ENCODE peak calls at places on chromosome 15, in five cellular contexts. N, B, P, J and I are unnamed samples.

GRCh38 chr15:70770863-70771262 is 7.5 kb upstream of the UACA start:
- DNase-seq in B (no peak), N (no peak), J (no peak), P (no peak), I (no peak)

GRCh38 chr15:51366911-51367310 is 25.5 kb downstream of the GLDN start:
- DNase-seq in N (peak; percentile 74), P (no peak), J (peak; percentile 16), B (peak; percentile 72), I (no peak)

GRCh38 chr15:25022233-25022632 is 67.4 kb downstream of the SNRPN start:
- DNase-seq in N (no peak), J (no peak), P (no peak), B (no peak), I (no peak)

GRCh38 chr15:51620647-51621046 is 1.9 kb downstream of the DMXL2 start:
- DNase-seq in B (no peak), J (no peak), P (no peak), N (no peak), I (no peak)

GRCh38 chr15:88894348-88894818 is 961 bp downstream of the HAPLN3 start:
- DNase-seq in J (peak; percentile 80), B (no peak), N (peak; percentile 76), P (no peak), I (peak; percentile 82)

GRCh38 chr15:89451846-89452245 is 44.5 kb downstream of the RHCG start:
- DNase-seq in P (no peak), J (no peak), N (no peak), B (no peak), I (no peak)

GRCh38 chr15:65194826-65195541 is 9.8 kb upstream of the CLPX start:
- DNase-seq in B (no peak), J (no peak), P (no peak), N (no peak), I (no peak)

GRCh38 chr15:83077487-83078230 is 10.6 kb upstream of the BTBD1 start:
- DNase-seq in N (no peak), J (no peak), B (no peak), P (no peak), I (no peak)

GRCh38 chr15:64443747-64444621 is 16.4 kb upstream of the ZNF609 start:
- DNase-seq in B (no peak), P (no peak), J (peak; percentile 26), N (no peak), I (no peak)

GRCh38 chr15:71970435-71970834 is 147.5 kb downstream of the MYO9A start:
- DNase-seq in J (no peak), N (no peak), B (no peak), P (no peak), I (no peak)

GRCh38 chr15:95598456-95598855 is 732.0 kb upstream of the NR2F2 start:
- DNase-seq in B (no peak), P (no peak), J (no peak), N (no peak), I (no peak)

GRCh38 chr15:80107774-80108173 is 45.0 kb upstream of the FAH start:
- DNase-seq in N (no peak), J (no peak), P (no peak), B (no peak), I (no peak)

GRCh38 chr15:40006003-40006402 is 33.0 kb downstream of the SRP14 start:
- DNase-seq in B (no peak), N (no peak), P (no peak), J (no peak), I (no peak)

GRCh38 chr15:40787344-40787841 is 17.6 kb downstream of the C15orf62 start:
- DNase-seq in P (no peak), J (peak; percentile 91), B (no peak), N (peak; percentile 88), I (peak; percentile 44)

GRCh38 chr15:82570721-82571519 is 30.7 kb upstream of the RPS17 start:
- DNase-seq in N (no peak), J (no peak), B (no peak), P (no peak), I (no peak)

GRCh38 chr15:90043611-90044010 is 42.5 kb downstream of the ZNF710 start:
- DNase-seq in B (no peak), P (no peak), J (no peak), N (no peak), I (no peak)

GRCh38 chr15:60000824-60001641 is 3.1 kb upstream of the FOXB1 start:
- DNase-seq in B (no peak), J (no peak), P (no peak), N (no peak), I (no peak)

GRCh38 chr15:40263036-40263754 is 19.7 kb downstream of the ANKRD63 start:
- DNase-seq in N (no peak), J (no peak), B (no peak), P (no peak), I (no peak)

GRCh38 chr15:43134157-43134637 is 811 bp downstream of the TMEM62 start:
- DNase-seq in P (no peak), J (no peak), N (no peak), B (no peak), I (peak; percentile 17)

GRCh38 chr15:29101491-29101890 is 168.1 kb downstream of the NSMCE3 start:
- DNase-seq in N (no peak), P (no peak), J (no peak), B (no peak), I (no peak)

GRCh38 chr15:29105151-29105785 is 164.4 kb downstream of the NSMCE3 start:
- DNase-seq in N (no peak), B (no peak), J (no peak), P (no peak), I (no peak)

GRCh38 chr15:29103825-29104565 is 165.6 kb downstream of the NSMCE3 start:
- DNase-seq in P (peak; percentile 27), J (peak; percentile 15), B (no peak), N (peak; percentile 44), I (peak; percentile 47)

GRCh38 chr15:29104566-29104880 is 165.1 kb downstream of the NSMCE3 start:
- DNase-seq in N (no peak), B (no peak), J (no peak), P (no peak), I (no peak)

GRCh38 chr15:29102911-29103824 is 166.5 kb downstream of the NSMCE3 start:
- DNase-seq in B (no peak), N (no peak), P (no peak), J (no peak), I (no peak)
- H3K4me3 ChIP-seq in B (peak overlapping the region; percentile 38), N (peak overlapping the region; percentile 46), P (peak overlapping the region; percentile 21), J (no peak overlapping the region), I (no peak overlapping the region)

DNA sequence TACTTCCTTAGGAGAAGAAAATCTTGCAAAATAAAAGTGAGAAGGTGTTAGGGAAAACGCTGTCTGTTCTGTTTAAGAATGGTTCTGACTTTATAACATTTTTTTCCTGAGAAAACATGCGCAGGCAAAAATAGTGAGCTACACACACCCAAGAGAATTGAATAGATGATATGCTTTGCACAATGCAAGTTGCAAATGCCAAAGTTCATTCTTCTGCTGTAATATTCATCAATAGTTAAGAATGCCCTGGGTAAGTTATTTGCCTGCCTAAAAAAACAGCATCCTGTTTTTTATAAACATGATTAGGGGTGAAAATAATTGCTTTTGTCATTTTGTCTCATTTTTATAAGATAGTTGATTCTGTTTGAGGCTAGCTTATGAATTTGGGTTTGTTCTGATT is 99.4 kb downstream of the DTWD1 start:
- DNase-seq in N (no peak), B (no peak), J (no peak), P (no peak), I (no peak)
- H3K4me1 ChIP-seq in N (no peaks in the 10 kb centered on the region), B (peaks cover 18% of the 10 kb centered on the region), J (no peaks in the 10 kb centered on the region), P (no peaks in the 10 kb centered on the region), I (no peaks in the 10 kb centered on the region)

DNA sequence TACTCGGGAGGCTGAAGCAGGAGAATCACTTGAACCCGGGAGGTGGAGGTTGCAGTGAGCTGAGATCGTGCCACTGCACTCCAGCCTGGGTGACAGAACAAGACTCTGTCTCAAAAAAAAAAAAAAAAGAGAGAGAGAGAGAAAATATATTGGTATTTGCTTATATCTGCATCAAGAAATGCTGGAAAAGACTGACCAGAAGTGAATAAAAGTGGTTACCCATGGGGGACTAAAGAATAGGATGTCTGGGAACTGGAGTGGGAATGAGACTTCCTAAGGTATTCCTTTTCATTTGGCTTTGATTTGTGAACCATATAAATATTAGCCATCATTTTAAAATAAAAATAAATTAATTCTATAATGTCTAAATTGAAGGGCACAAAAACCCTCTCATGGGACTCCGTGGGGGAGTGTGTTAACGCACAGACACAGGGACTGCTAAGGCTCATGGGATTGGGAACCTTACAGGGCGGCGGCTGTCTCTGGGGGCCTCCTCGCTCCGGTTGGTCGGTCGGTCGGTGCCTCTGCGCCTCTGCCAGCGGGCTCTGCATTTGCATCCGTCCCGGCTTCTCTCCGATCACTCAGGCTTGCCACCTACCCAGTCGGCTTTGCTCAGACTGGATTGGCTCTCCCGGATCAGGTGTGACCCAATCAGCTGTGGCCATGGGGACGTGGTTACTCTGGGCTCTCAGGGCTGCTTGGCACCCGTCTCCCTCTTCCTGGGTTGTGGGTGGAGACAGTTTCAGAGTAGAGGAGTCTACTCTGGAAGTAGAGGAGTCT is 12.7 kb upstream of the TSPAN3 start:
- DNase-seq in B (no peak), J (peak; percentile 74), N (peak; percentile 83), P (no peak), I (peak; percentile 42)
- H3K4me3 ChIP-seq in B (peak overlapping the region; percentile 26), J (no peak overlapping the region), N (peak overlapping the region; percentile 21), P (no peak overlapping the region), I (peak overlapping the region; percentile 22)

DNA sequence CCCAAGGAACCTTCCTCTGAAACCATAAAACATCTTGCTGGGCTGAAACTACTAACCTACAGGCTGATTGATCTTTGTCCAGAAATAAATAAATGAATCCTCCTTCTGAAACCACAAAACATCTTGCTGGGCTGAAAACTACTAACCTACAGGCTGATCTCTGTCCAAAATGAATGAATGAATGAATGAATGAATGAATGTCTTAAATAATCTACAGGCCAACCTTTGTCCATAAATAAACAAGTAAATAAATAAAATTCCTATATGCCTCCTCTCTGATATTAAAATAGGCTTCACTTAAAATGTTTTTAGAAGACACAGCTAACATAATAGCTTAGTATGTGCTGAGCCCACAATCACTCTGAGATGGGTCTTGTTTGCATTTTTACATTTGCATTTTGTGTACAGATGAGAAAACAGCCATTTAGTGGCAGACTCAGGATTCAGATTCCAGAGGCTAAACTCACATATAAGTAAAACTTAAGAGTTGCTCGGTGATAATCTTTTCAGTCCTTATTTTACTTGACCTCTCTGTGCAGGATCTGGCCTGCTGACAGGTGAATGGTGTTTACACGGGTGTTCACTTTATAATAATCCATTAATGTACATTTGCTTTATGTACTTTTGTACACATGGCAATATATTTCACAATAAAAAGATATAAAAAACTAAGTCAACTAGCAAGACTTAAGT is 10.4 kb downstream of the TJP1 start:
- DNase-seq in B (no peak), N (no peak), P (no peak), J (no peak), I (no peak)
- H3K4me1 ChIP-seq in B (peaks cover 47% of the 10 kb centered on the region), N (peaks cover 76% of the 10 kb centered on the region), P (peaks cover 7% of the 10 kb centered on the region), J (peaks cover 58% of the 10 kb centered on the region), I (no peaks in the 10 kb centered on the region)